ENCODE peak calls at places on chromosomes 6 and 20, in five cellular contexts. Q, J, D, R and S are unnamed samples. For H3K4me1 and H3K27me3, the result is how much of the 10 kb centered on the place peaks cover.

GRCh38 chr20:32797160-32797468 is 22.6 kb upstream of the MAPRE1 start:
- DNase-seq in Q (no peak), J (no peak), D (no peak), R (no peak), S (no peak)

GRCh38 chr6:109182590-109182989 is 87.3 kb downstream of the CEP57L1 start:
- DNase-seq in Q (no peak), J (no peak), D (no peak), R (no peak), S (no peak)

GRCh38 chr6:6915219-6915618 is 192.5 kb upstream of the RREB1 start:
- DNase-seq in Q (no peak), J (no peak), D (no peak), R (no peak), S (no peak)

GRCh38 chr6:44254201-44254956 is 2.9 kb downstream of the SLC35B2 start:
- DNase-seq in Q (no peak), J (no peak), D (no peak), R (no peak), S (peak)

GRCh38 chr20:49786226-49786625 is 26.4 kb upstream of the SLC9A8 start:
- DNase-seq in Q (no peak), J (no peak), D (no peak), R (no peak), S (no peak)

GRCh38 chr6:78605909-78606446 is 261.4 kb upstream of the IRAK1BP1 start:
- DNase-seq in Q (no peak), J (no peak), D (no peak), R (peak), S (no peak)

GRCh38 chr20:38779247-38780097 is 26.0 kb upstream of the PPP1R16B start:
- DNase-seq in Q (peak), J (no peak), D (no peak), R (no peak), S (no peak)

GRCh38 chr20:59514554-59514953 is 89.8 kb upstream of the PHACTR3 start:
- DNase-seq in Q (no peak), J (no peak), D (no peak), R (no peak), S (no peak)

GRCh38 chr20:57709823-57710799 is at the start of gene PMEPA1:
- DNase-seq in Q (peak), J (peak), D (peak), R (peak), S (peak)

GRCh38 chr20:40294747-40295146 is 394.3 kb downstream of the MAFB start:
- DNase-seq in Q (no peak), J (no peak), D (no peak), R (no peak), S (no peak)

GRCh38 chr6:7156666-7157278 is 49.0 kb downstream of the RREB1 start:
- DNase-seq in Q (no peak), J (no peak), D (no peak), R (peak), S (peak)

GRCh38 chr6:13152804-13153203 is 175.5 kb downstream of the TBC1D7 start:
- DNase-seq in Q (no peak), J (no peak), D (no peak), R (no peak), S (no peak)

GRCh38 chr6:157144861-157145260 is 178.5 kb downstream of the TMEM242 start:
- DNase-seq in Q (no peak), J (no peak), D (no peak), R (no peak), S (no peak)

DNA sequence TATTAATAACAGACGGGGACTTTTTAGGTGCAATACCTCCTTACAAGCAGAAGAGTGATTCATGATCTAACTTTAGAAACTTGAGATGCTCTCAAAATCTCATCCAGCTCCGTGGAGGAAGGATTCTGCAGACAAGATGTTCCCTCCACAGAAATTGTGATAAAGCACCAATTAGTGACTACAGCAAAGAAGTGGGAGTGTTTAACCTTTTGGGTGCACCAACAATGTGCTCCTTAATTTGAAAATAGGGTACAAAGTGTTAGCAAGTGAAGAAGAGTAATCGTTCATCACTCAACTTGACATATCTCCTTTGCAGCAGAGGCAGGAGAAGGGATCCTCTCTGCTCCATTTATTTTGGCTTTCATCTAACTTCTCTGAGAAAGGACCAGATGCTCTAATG is 22.8 kb upstream of the SCP2D1 start:
- DNase-seq in Q (no peak), J (no peak), D (no peak), R (no peak), S (no peak)
- H3K4me1 ChIP-seq in Q (under half), J (under half), D (under half), R (under half), S (under half)

DNA sequence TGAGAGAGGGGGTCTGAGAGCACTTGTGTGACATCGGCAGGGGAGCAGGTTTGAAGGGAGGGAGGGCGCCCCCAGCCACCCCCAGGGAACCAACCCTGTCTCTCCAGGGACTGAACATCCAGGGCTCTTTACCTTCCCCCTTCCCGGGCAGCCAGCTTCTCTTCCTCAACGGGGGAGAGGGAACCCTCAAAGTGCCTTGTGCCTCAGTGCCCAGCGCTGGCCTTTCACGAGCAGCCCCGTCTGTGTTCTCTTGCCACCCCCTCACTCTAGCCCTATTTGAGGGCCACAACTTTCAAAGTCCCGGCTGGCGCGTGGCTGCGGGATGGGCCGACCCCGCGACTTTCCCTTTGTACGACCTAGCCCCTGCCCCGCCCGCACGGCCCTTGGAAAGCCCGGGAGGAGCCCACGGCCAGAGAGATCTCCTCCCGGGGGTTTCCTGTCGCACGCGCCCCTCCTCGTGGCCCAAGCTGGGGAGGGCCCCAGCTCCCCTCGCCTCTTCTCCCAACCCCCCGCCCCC is 608 bp downstream of the SCRT2 start:
- DNase-seq in Q (no peak), J (no peak), D (no peak), R (no peak), S (no peak)
- H3K27me3 ChIP-seq in Q (under half), J (half or more), D (under half), R (under half), S (half or more)

DNA sequence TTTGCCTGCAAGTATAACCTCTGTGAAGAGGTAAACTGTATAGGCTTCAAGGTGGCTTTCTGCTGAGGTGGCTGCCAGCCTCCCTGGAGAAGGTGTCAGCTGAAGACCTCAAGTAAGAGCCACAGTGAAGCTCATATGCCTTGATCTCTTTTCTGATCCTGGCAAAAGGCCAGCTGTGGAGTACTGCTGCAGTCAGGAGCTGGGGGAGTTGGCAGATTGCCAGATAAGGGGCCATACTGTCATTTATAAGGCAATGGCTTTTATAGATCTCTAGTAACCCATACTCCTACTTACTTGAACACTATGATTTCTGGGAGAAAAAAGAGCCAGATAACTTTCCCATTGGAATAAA is 8.8 kb upstream of the CEP85L start:
- DNase-seq in Q (no peak), J (no peak), D (no peak), R (no peak), S (no peak)
- H3K27ac ChIP-seq in Q (no peak), J (peak), D (peak), R (no peak), S (no peak)

DNA sequence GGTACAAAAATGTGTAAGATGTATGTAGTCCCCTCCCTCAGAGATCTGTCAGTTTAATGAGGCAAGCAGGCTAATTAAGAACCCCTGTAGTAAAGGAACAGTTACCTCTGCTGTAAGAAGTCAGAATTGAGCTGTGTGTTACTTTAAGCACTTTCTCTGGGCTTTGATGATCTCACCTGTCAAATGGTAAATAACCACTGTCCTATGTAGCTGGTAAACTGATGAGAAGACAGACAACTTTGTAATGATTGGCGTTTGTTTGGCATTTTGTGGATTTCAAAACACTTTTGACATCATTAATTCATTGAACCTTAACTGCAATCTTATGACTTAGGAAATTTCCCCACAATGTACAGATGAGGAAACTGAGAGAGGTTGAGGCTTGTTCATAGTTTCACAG is 55.7 kb downstream of the RALY start:
- DNase-seq in Q (no peak), J (no peak), D (no peak), R (no peak), S (no peak)
- H3K4me1 ChIP-seq in Q (under half), J (half or more), D (under half), R (under half), S (half or more)

DNA sequence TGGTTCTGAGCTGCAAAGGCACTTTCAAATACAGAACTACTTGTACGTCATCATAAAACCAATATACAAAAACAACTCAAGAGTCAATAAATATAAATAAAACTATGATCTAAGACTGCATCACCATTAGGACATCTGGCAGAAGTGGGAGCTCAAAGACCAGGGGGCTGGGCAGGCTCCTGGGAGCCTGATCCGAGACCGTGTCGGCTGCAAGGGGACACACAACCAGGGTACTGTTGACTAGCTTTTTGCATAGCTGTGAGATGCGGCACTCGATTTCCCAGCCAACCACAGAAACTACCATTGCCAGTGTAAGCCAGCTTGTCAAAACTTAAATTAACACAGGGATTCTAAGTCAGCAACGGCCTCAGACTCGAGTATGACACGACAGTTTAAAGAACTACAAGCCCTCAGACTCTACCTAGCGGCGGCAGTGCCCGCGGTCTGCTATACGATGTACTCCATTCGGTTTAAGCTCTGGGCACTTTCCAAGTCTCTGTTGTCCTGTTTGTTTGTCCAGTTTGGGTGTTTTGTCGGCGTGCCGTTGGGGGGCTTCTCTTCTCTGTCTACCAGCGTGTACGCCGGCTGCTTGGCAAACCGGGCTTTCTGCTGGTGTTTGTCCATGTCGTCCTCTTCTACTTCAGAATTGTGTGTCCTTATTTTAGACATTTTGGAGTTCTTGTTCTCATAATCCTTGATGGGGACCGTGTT is 34.6 kb downstream of the JAG1 start:
- DNase-seq in Q (no peak), J (no peak), D (no peak), R (no peak), S (no peak)
- H3K27me3 ChIP-seq in Q (under half), J (under half), D (under half), R (under half), S (under half)